ENCODE peak calls at places on chromosome 18, in six cellular contexts. One of them, this sample, is unnamed.

GRCh38 chr18:49933530-49933929 is 120.2 kb upstream of the ACAA2 start:
- DNase-seq in HCT116: no peak
- DNase-seq in colonic mucosa: no peak
- DNase-seq in bronchial epithelial cell: peak; percentile 28
- DNase-seq in upper lobe of left lung: no peak
- DNase-seq in AG04450: no peak
- DNase-seq in this sample: no peak

GRCh38 chr18:24632158-24632988 is 171.9 kb downstream of the HRH4 start:
- DNase-seq in bronchial epithelial cell: no peak
- DNase-seq in HCT116: no peak
- DNase-seq in colonic mucosa: no peak
- DNase-seq in AG04450: no peak
- DNase-seq in upper lobe of left lung: no peak
- DNase-seq in this sample: no peak

GRCh38 chr18:74066018-74066417 is 81.6 kb downstream of the FBXO15 start:
- DNase-seq in bronchial epithelial cell: no peak
- DNase-seq in colonic mucosa: no peak
- DNase-seq in upper lobe of left lung: no peak
- DNase-seq in HCT116: no peak
- DNase-seq in AG04450: no peak
- DNase-seq in this sample: no peak

GRCh38 chr18:61998957-61999356 is 106.2 kb upstream of the RNF152 start:
- DNase-seq in bronchial epithelial cell: peak; percentile 83
- DNase-seq in upper lobe of left lung: no peak
- DNase-seq in HCT116: no peak
- DNase-seq in AG04450: peak; percentile 69
- DNase-seq in colonic mucosa: no peak
- DNase-seq in this sample: peak; percentile 85

GRCh38 chr18:62399781-62400308 is 74.7 kb downstream of the TNFRSF11A start:
- DNase-seq in bronchial epithelial cell: peak; percentile 32
- DNase-seq in HCT116: no peak
- DNase-seq in colonic mucosa: peak; percentile 56
- DNase-seq in AG04450: no peak
- DNase-seq in upper lobe of left lung: no peak
- DNase-seq in this sample: no peak

GRCh38 chr18:36757081-36757480 is 71.7 kb downstream of the TPGS2 start:
- DNase-seq in HCT116: peak; percentile 44
- DNase-seq in upper lobe of left lung: no peak
- DNase-seq in AG04450: peak; percentile 44
- DNase-seq in colonic mucosa: no peak
- DNase-seq in bronchial epithelial cell: peak; percentile 66
- DNase-seq in this sample: no peak

GRCh38 chr18:36828157-36828629 is 609 bp downstream of the TPGS2 start:
- DNase-seq in HCT116: peak; percentile 6
- DNase-seq in AG04450: no peak
- DNase-seq in upper lobe of left lung: peak; percentile 35
- DNase-seq in bronchial epithelial cell: peak; percentile 59
- DNase-seq in colonic mucosa: peak; percentile 58
- DNase-seq in this sample: no peak

GRCh38 chr18:52323802-52324201 is 16.2 kb upstream of the DCC start:
- DNase-seq in bronchial epithelial cell: no peak
- DNase-seq in AG04450: no peak
- DNase-seq in upper lobe of left lung: no peak
- DNase-seq in HCT116: no peak
- DNase-seq in colonic mucosa: no peak
- DNase-seq in this sample: no peak

GRCh38 chr18:79868811-79869541 is 71.2 kb downstream of the KCNG2 start:
- DNase-seq in bronchial epithelial cell: no peak
- DNase-seq in AG04450: no peak
- DNase-seq in HCT116: no peak
- DNase-seq in upper lobe of left lung: no peak
- DNase-seq in colonic mucosa: no peak
- DNase-seq in this sample: no peak

GRCh38 chr18:79454034-79454735 is 58.5 kb downstream of the NFATC1 start:
- DNase-seq in HCT116: no peak
- DNase-seq in AG04450: no peak
- DNase-seq in upper lobe of left lung: peak; percentile 44
- DNase-seq in colonic mucosa: no peak
- DNase-seq in bronchial epithelial cell: no peak
- DNase-seq in this sample: no peak

GRCh38 chr18:9323750-9324445 is 10.7 kb upstream of the TWSG1 start:
- DNase-seq in bronchial epithelial cell: peak; percentile 67
- DNase-seq in colonic mucosa: no peak
- DNase-seq in AG04450: peak; percentile 69
- DNase-seq in upper lobe of left lung: no peak
- DNase-seq in HCT116: no peak
- DNase-seq in this sample: peak; percentile 44

GRCh38 chr18:50187659-50188058 is 7.3 kb downstream of the MYO5B start:
- DNase-seq in HCT116: no peak
- DNase-seq in AG04450: no peak
- DNase-seq in colonic mucosa: no peak
- DNase-seq in bronchial epithelial cell: no peak
- DNase-seq in upper lobe of left lung: no peak
- DNase-seq in this sample: no peak

GRCh38 chr18:51953521-51953920 is 386.5 kb upstream of the DCC start:
- DNase-seq in upper lobe of left lung: no peak
- DNase-seq in colonic mucosa: no peak
- DNase-seq in bronchial epithelial cell: no peak
- DNase-seq in HCT116: no peak
- DNase-seq in AG04450: no peak
- DNase-seq in this sample: no peak

GRCh38 chr18:58316400-58316942 is 272.4 kb downstream of the NEDD4L start:
- DNase-seq in bronchial epithelial cell: no peak
- DNase-seq in colonic mucosa: no peak
- DNase-seq in AG04450: no peak
- DNase-seq in upper lobe of left lung: no peak
- DNase-seq in HCT116: no peak
- DNase-seq in this sample: no peak

GRCh38 chr18:58047556-58047882 is 3.5 kb downstream of the NEDD4L start:
- DNase-seq in colonic mucosa: no peak
- DNase-seq in upper lobe of left lung: no peak
- DNase-seq in HCT116: no peak
- DNase-seq in AG04450: no peak
- DNase-seq in bronchial epithelial cell: no peak
- DNase-seq in this sample: no peak

GRCh38 chr18:28176933-28177827 is at the start of gene CDH2:
- DNase-seq in colonic mucosa: no peak
- DNase-seq in bronchial epithelial cell: peak; percentile 10
- DNase-seq in upper lobe of left lung: no peak
- DNase-seq in AG04450: peak; percentile 57
- DNase-seq in HCT116: no peak
- DNase-seq in this sample: no peak

GRCh38 chr18:77100751-77101355 is 31.7 kb downstream of the MBP start:
- DNase-seq in AG04450: no peak
- DNase-seq in HCT116: no peak
- DNase-seq in upper lobe of left lung: peak; percentile 18
- DNase-seq in bronchial epithelial cell: peak; percentile 73
- DNase-seq in colonic mucosa: no peak
- DNase-seq in this sample: no peak

GRCh38 chr18:8744656-8745055 is 39.3 kb downstream of the MTCL1 start:
- DNase-seq in bronchial epithelial cell: no peak
- DNase-seq in colonic mucosa: no peak
- DNase-seq in HCT116: no peak
- DNase-seq in AG04450: no peak
- DNase-seq in upper lobe of left lung: no peak
- DNase-seq in this sample: no peak

GRCh38 chr18:7514796-7515440 is 52.2 kb upstream of the PTPRM start:
- DNase-seq in HCT116: no peak
- DNase-seq in AG04450: no peak
- DNase-seq in upper lobe of left lung: no peak
- DNase-seq in colonic mucosa: no peak
- DNase-seq in bronchial epithelial cell: peak; percentile 93
- DNase-seq in this sample: no peak

GRCh38 chr18:57959278-57959677 is 84.7 kb upstream of the NEDD4L start:
- DNase-seq in AG04450: peak; percentile 1
- DNase-seq in upper lobe of left lung: peak; percentile 64
- DNase-seq in colonic mucosa: peak; percentile 62
- DNase-seq in HCT116: peak; percentile 72
- DNase-seq in bronchial epithelial cell: peak; percentile 83
- DNase-seq in this sample: no peak

GRCh38 chr18:8695932-8696510 is 9.3 kb upstream of the MTCL1 start:
- DNase-seq in AG04450: no peak
- DNase-seq in bronchial epithelial cell: no peak
- DNase-seq in HCT116: no peak
- DNase-seq in upper lobe of left lung: no peak
- DNase-seq in colonic mucosa: no peak
- DNase-seq in this sample: no peak

GRCh38 chr18:76348267-76349066 is 146.6 kb downstream of the ZNF516 start:
- DNase-seq in upper lobe of left lung: no peak
- DNase-seq in colonic mucosa: no peak
- DNase-seq in bronchial epithelial cell: peak; percentile 10
- DNase-seq in HCT116: no peak
- DNase-seq in AG04450: no peak
- DNase-seq in this sample: no peak

GRCh38 chr18:6103758-6104157 is 208.4 kb upstream of the TMEM200C start:
- DNase-seq in upper lobe of left lung: no peak
- DNase-seq in AG04450: no peak
- DNase-seq in HCT116: no peak
- DNase-seq in colonic mucosa: no peak
- DNase-seq in bronchial epithelial cell: no peak
- DNase-seq in this sample: no peak

GRCh38 chr18:39742015-39742466 is 2176.4 kb upstream of the CELF4 start:
- DNase-seq in colonic mucosa: no peak
- DNase-seq in upper lobe of left lung: no peak
- DNase-seq in bronchial epithelial cell: peak; percentile 25
- DNase-seq in AG04450: peak; percentile 26
- DNase-seq in HCT116: no peak
- DNase-seq in this sample: no peak

GRCh38 chr18:32468147-32468845 is 2.4 kb downstream of the GAREM1 start:
- DNase-seq in AG04450: no peak
- DNase-seq in colonic mucosa: no peak
- DNase-seq in bronchial epithelial cell: peak; percentile 13
- DNase-seq in HCT116: no peak
- DNase-seq in upper lobe of left lung: no peak
- DNase-seq in this sample: no peak

GRCh38 chr18:74896390-74896991 is 298.8 kb downstream of the ZNF407 start:
- DNase-seq in AG04450: no peak
- DNase-seq in bronchial epithelial cell: peak; percentile 67
- DNase-seq in colonic mucosa: peak; percentile 42
- DNase-seq in upper lobe of left lung: peak; percentile 56
- DNase-seq in HCT116: peak; percentile 51
- DNase-seq in this sample: no peak

GRCh38 chr18:23921716-23922285 is 92.8 kb upstream of the TTC39C start:
- DNase-seq in colonic mucosa: no peak
- DNase-seq in AG04450: no peak
- DNase-seq in bronchial epithelial cell: no peak
- DNase-seq in upper lobe of left lung: no peak
- DNase-seq in HCT116: no peak
- DNase-seq in this sample: no peak

GRCh38 chr18:75827781-75828274 is 400.3 kb upstream of the SMIM21 start:
- DNase-seq in upper lobe of left lung: no peak
- DNase-seq in AG04450: no peak
- DNase-seq in HCT116: no peak
- DNase-seq in colonic mucosa: no peak
- DNase-seq in bronchial epithelial cell: no peak
- DNase-seq in this sample: no peak

GRCh38 chr18:33755918-33756590 is 178.0 kb downstream of the ASXL3 start:
- DNase-seq in AG04450: peak; percentile 69
- DNase-seq in upper lobe of left lung: no peak
- DNase-seq in colonic mucosa: peak; percentile 25
- DNase-seq in HCT116: no peak
- DNase-seq in bronchial epithelial cell: peak; percentile 96
- DNase-seq in this sample: peak; percentile 47

GRCh38 chr18:71431171-71431570 is 1113.0 kb downstream of the CBLN2 start:
- DNase-seq in bronchial epithelial cell: no peak
- DNase-seq in HCT116: no peak
- DNase-seq in upper lobe of left lung: no peak
- DNase-seq in AG04450: no peak
- DNase-seq in colonic mucosa: no peak
- DNase-seq in this sample: no peak

GRCh38 chr18:71431689-71432088 is 1112.5 kb downstream of the CBLN2 start:
- DNase-seq in HCT116: no peak
- DNase-seq in bronchial epithelial cell: no peak
- DNase-seq in upper lobe of left lung: no peak
- DNase-seq in colonic mucosa: no peak
- DNase-seq in AG04450: no peak
- DNase-seq in this sample: no peak

GRCh38 chr18:71426441-71426840 is 1117.7 kb downstream of the CBLN2 start:
- DNase-seq in HCT116: no peak
- DNase-seq in upper lobe of left lung: no peak
- DNase-seq in bronchial epithelial cell: no peak
- DNase-seq in AG04450: no peak
- DNase-seq in colonic mucosa: no peak
- DNase-seq in this sample: no peak
- TF ChIP-seq CTCF in HCT116: no peak
- TF ChIP-seq CTCF in upper lobe of left lung: no peak
- TF ChIP-seq CTCF in bronchial epithelial cell: no peak
- TF ChIP-seq CTCF in AG04450: no peak
- TF ChIP-seq CTCF in colonic mucosa: no peak
- TF ChIP-seq CTCF in this sample: no peak

GRCh38 chr18:43622024-43622423 is 344.7 kb upstream of the SYT4 start:
- DNase-seq in AG04450: no peak
- DNase-seq in bronchial epithelial cell: no peak
- DNase-seq in colonic mucosa: no peak
- DNase-seq in HCT116: no peak
- DNase-seq in upper lobe of left lung: no peak
- DNase-seq in this sample: no peak

GRCh38 chr18:43625582-43625981 is 348.3 kb upstream of the SYT4 start:
- DNase-seq in colonic mucosa: no peak
- DNase-seq in bronchial epithelial cell: no peak
- DNase-seq in upper lobe of left lung: no peak
- DNase-seq in HCT116: no peak
- DNase-seq in AG04450: no peak
- DNase-seq in this sample: no peak

DNA sequence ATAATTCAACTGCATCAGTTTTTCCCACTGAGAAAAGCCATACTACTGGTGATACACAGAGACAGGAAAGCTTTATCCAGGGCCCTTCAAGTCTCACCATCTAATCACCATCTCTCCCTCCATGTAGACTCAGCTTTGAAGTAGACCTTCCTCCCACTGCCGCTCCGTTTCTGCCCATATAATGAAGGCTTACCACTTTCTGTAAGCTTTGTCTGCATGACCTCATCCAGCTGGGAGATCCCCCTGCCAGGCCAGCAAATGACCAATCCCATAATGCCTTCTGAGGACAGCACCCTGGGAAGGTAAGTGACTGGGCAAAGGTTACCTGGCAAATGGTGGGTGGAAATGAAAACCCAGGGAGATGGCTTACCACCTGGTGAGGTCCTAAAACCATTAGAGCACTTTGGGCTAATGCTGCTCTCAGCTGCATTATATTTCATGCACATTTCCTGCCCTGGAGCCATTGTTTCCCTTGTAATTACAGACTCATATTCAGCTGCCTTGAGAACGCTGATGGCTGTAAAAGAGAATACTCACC is 350.6 kb upstream of the SYT4 start:
- DNase-seq in upper lobe of left lung: no peak
- DNase-seq in colonic mucosa: no peak
- DNase-seq in HCT116: no peak
- DNase-seq in AG04450: no peak
- DNase-seq in bronchial epithelial cell: no peak
- DNase-seq in this sample: no peak
- H3K4me3 ChIP-seq in upper lobe of left lung: no peak overlapping the region
- H3K4me3 ChIP-seq in colonic mucosa: no peak overlapping the region
- H3K4me3 ChIP-seq in HCT116: no peak overlapping the region
- H3K4me3 ChIP-seq in AG04450: no peak overlapping the region
- H3K4me3 ChIP-seq in bronchial epithelial cell: no peak overlapping the region
- H3K4me3 ChIP-seq in this sample: no peak overlapping the region

GRCh38 chr18:48317781-48318381 is 91.3 kb downstream of the ZBTB7C start:
- DNase-seq in colonic mucosa: no peak
- DNase-seq in upper lobe of left lung: no peak
- DNase-seq in bronchial epithelial cell: no peak
- DNase-seq in AG04450: no peak
- DNase-seq in HCT116: no peak
- DNase-seq in this sample: no peak
- TF ChIP-seq CTCF in colonic mucosa: no peak
- TF ChIP-seq CTCF in upper lobe of left lung: no peak
- TF ChIP-seq CTCF in bronchial epithelial cell: peak; percentile 37
- TF ChIP-seq CTCF in AG04450: no peak
- TF ChIP-seq CTCF in HCT116: peak; percentile 38
- TF ChIP-seq CTCF in this sample: no peak

GRCh38 chr18:31195063-31195462 is 32.4 kb upstream of the DSC1 start:
- DNase-seq in HCT116: no peak
- DNase-seq in upper lobe of left lung: no peak
- DNase-seq in bronchial epithelial cell: no peak
- DNase-seq in colonic mucosa: no peak
- DNase-seq in AG04450: no peak
- DNase-seq in this sample: no peak
- H3K4me3 ChIP-seq in HCT116: no peak overlapping the region
- H3K4me3 ChIP-seq in upper lobe of left lung: no peak overlapping the region
- H3K4me3 ChIP-seq in bronchial epithelial cell: no peak overlapping the region
- H3K4me3 ChIP-seq in colonic mucosa: no peak overlapping the region
- H3K4me3 ChIP-seq in AG04450: no peak overlapping the region
- H3K4me3 ChIP-seq in this sample: no peak overlapping the region

This sample was measured in BJ.